ENCODE peak calls at places on chromosomes 5 and 9, in five cellular contexts. Q is cerebellar cortex; D is SW480; F is activated effector memory CD4-positive, alpha-beta T cell treated with Interleukin-2 at 50 U/mL for 16 hours; V is non-pigmented ciliary epithelial cell. W is an unnamed sample.

GRCh38 chr9:120914953-120915352 is 11.6 kb downstream of the TRAF1 start:
- DNase-seq in Q (no peak), D (no peak), F (no peak), V (no peak), W (no peak)

GRCh38 chr5:134524219-134524825 is 1.1 kb upstream of the JADE2 start:
- DNase-seq in Q (peak), D (peak), F (peak), V (no peak), W (peak)

GRCh38 chr5:139660916-139661814 is 13.0 kb downstream of the CXXC5 start:
- DNase-seq in Q (no peak), D (peak), F (no peak), V (peak), W (no peak)

GRCh38 chr9:14027114-14027812 is 286.7 kb downstream of the NFIB start:
- DNase-seq in Q (no peak), D (no peak), F (no peak), V (no peak), W (no peak)

GRCh38 chr5:135602882-135603721 is 24.3 kb upstream of the CXCL14 start:
- DNase-seq in Q (no peak), D (no peak), F (no peak), V (no peak), W (no peak)

GRCh38 chr5:173907686-173908371 is 19.7 kb downstream of the CPEB4 start:
- DNase-seq in Q (peak), D (no peak), F (no peak), V (no peak), W (no peak)

GRCh38 chr5:75463726-75464125 is 47.7 kb downstream of the CERT1 start:
- DNase-seq in Q (peak), D (no peak), F (no peak), V (no peak), W (no peak)

GRCh38 chr5:2727620-2728019 is 23.9 kb downstream of the IRX2 start:
- DNase-seq in Q (no peak), D (no peak), F (no peak), V (no peak), W (no peak)

GRCh38 chr5:65440456-65440855 is 41.3 kb downstream of the ADAMTS6 start:
- DNase-seq in Q (no peak), D (no peak), F (no peak), V (no peak), W (no peak)

GRCh38 chr5:91850031-91850430 is 466.9 kb upstream of the ARRDC3 start:
- DNase-seq in Q (no peak), D (no peak), F (no peak), V (no peak), W (no peak)

GRCh38 chr9:35357116-35357515 is 132.8 kb upstream of the RUSC2 start:
- DNase-seq in Q (no peak), D (no peak), F (no peak), V (no peak), W (no peak)

GRCh38 chr5:56649569-56649968 is 165.8 kb upstream of the MAP3K1 start:
- DNase-seq in Q (no peak), D (peak), F (no peak), V (no peak), W (no peak)

GRCh38 chr5:126780165-126780827 is 3.4 kb downstream of the LMNB1 start:
- DNase-seq in Q (peak), D (peak), F (no peak), V (peak), W (peak)

GRCh38 chr9:29999645-30000044 is 2384.8 kb upstream of the ACO1 start:
- DNase-seq in Q (no peak), D (no peak), F (no peak), V (no peak), W (no peak)

GRCh38 chr5:139658501-139658927 is 10.4 kb downstream of the CXXC5 start:
- DNase-seq in Q (no peak), D (no peak), F (no peak), V (no peak), W (no peak)

GRCh38 chr5:115342593-115343377 is 46.3 kb upstream of the CCDC112 start:
- DNase-seq in Q (no peak), D (no peak), F (no peak), V (no peak), W (no peak)

GRCh38 chr9:115006660-115007059 is 76.3 kb upstream of the TNFSF8 start:
- DNase-seq in Q (no peak), D (no peak), F (no peak), V (peak), W (no peak)

GRCh38 chr5:123080215-123080614 is 8.8 kb upstream of the PRDM6 start:
- DNase-seq in Q (no peak), D (no peak), F (no peak), V (no peak), W (no peak)

GRCh38 chr9:94952553-94953373 is 226.3 kb downstream of the AOPEP start:
- DNase-seq in Q (no peak), D (no peak), F (no peak), V (no peak), W (no peak)

GRCh38 chr9:35526087-35526801 is 36.3 kb downstream of the RUSC2 start:
- DNase-seq in Q (no peak), D (no peak), F (no peak), V (no peak), W (no peak)

GRCh38 chr5:151880304-151880703 is 44.3 kb downstream of the GLRA1 start:
- DNase-seq in Q (peak), D (no peak), F (no peak), V (no peak), W (no peak)

GRCh38 chr9:122097679-122098315 is 4.7 kb upstream of the TTLL11 start:
- DNase-seq in Q (no peak), D (peak), F (no peak), V (no peak), W (no peak)

GRCh38 chr9:563200-563599 is 278.3 kb upstream of the DMRT1 start:
- DNase-seq in Q (no peak), D (no peak), F (no peak), V (no peak), W (no peak)

GRCh38 chr5:139116256-139116655 is 81.9 kb downstream of the SIL1 start:
- DNase-seq in Q (no peak), D (no peak), F (no peak), V (no peak), W (no peak)

GRCh38 chr5:94802450-94802849 is 184.0 kb downstream of the SLF1 start:
- DNase-seq in Q (no peak), D (no peak), F (no peak), V (no peak), W (no peak)

GRCh38 chr5:28190011-28190410 is 1151.6 kb upstream of the CDH9 start:
- DNase-seq in Q (no peak), D (no peak), F (no peak), V (no peak), W (no peak)

GRCh38 chr9:135310134-135310533 is 169.4 kb upstream of the PPP1R26 start:
- DNase-seq in Q (no peak), D (no peak), F (no peak), V (no peak), W (no peak)

W was measured in activated T-helper 2 cell treated with anti-CD3 and anti-CD28 coated beads, Interferon-gamma antibody, Interleukin-2, Interleukin-4, amounts not matched to agents 10 μg/mL and 5 μg/mL and 100 μg/mL, durations not matched to agents 14 hours and 24 hours and 36 hours.